ENCODE peak calls at places on chromosomes 5 and 9, in eight cellular contexts. One of them, this sample, is unnamed.

GRCh38 chr5:59097116-59097515 is 514.2 kb downstream of the RAB3C start:
- DNase-seq in H54: no peak
- DNase-seq in bronchial epithelial cell: no peak
- DNase-seq in endothelial cell: no peak
- DNase-seq in ELR: peak; percentile 71
- DNase-seq in sigmoid colon: no peak
- DNase-seq in B cell: no peak
- DNase-seq in stimulated activated CD4-positive, alpha-beta T cell treated with anti-CD3 and anti-CD28 coated beads, Interleukin-1b, Interleukin-23, amount 100 ng/mL, for 1 hour: no peak
- DNase-seq in this sample: no peak

GRCh38 chr5:150542933-150543445 is 35.1 kb downstream of the NDST1 start:
- DNase-seq in H54: no peak
- DNase-seq in bronchial epithelial cell: no peak
- DNase-seq in endothelial cell: no peak
- DNase-seq in ELR: no peak
- DNase-seq in sigmoid colon: no peak
- DNase-seq in B cell: no peak
- DNase-seq in stimulated activated CD4-positive, alpha-beta T cell treated with anti-CD3 and anti-CD28 coated beads, Interleukin-1b, Interleukin-23, amount 100 ng/mL, for 1 hour: no peak
- DNase-seq in this sample: no peak

GRCh38 chr5:56818409-56819026 is 3.2 kb downstream of the MAP3K1 start:
- DNase-seq in H54: no peak
- DNase-seq in bronchial epithelial cell: peak; percentile 37
- DNase-seq in endothelial cell: no peak
- DNase-seq in ELR: peak; percentile 49
- DNase-seq in sigmoid colon: no peak
- DNase-seq in B cell: no peak
- DNase-seq in stimulated activated CD4-positive, alpha-beta T cell treated with anti-CD3 and anti-CD28 coated beads, Interleukin-1b, Interleukin-23, amount 100 ng/mL, for 1 hour: no peak
- DNase-seq in this sample: no peak

GRCh38 chr9:96618209-96619108 is 1.2 kb downstream of the CDC14B start:
- DNase-seq in H54: peak; percentile 96
- DNase-seq in bronchial epithelial cell: peak; percentile 70
- DNase-seq in endothelial cell: peak; percentile 22
- DNase-seq in ELR: peak; percentile 80
- DNase-seq in sigmoid colon: peak; percentile 78
- DNase-seq in B cell: no peak
- DNase-seq in stimulated activated CD4-positive, alpha-beta T cell treated with anti-CD3 and anti-CD28 coated beads, Interleukin-1b, Interleukin-23, amount 100 ng/mL, for 1 hour: no peak
- DNase-seq in this sample: no peak

GRCh38 chr9:124857533-124858162 is 4.1 kb downstream of the RPL35 start:
- DNase-seq in H54: no peak
- DNase-seq in bronchial epithelial cell: no peak
- DNase-seq in endothelial cell: no peak
- DNase-seq in ELR: no peak
- DNase-seq in sigmoid colon: no peak
- DNase-seq in B cell: no peak
- DNase-seq in stimulated activated CD4-positive, alpha-beta T cell treated with anti-CD3 and anti-CD28 coated beads, Interleukin-1b, Interleukin-23, amount 100 ng/mL, for 1 hour: no peak
- DNase-seq in this sample: no peak

GRCh38 chr5:132477784-132478497 is 12.6 kb downstream of the IRF1 start:
- DNase-seq in H54: no peak
- DNase-seq in bronchial epithelial cell: no peak
- DNase-seq in endothelial cell: no peak
- DNase-seq in ELR: no peak
- DNase-seq in sigmoid colon: peak; percentile 60
- DNase-seq in B cell: no peak
- DNase-seq in stimulated activated CD4-positive, alpha-beta T cell treated with anti-CD3 and anti-CD28 coated beads, Interleukin-1b, Interleukin-23, amount 100 ng/mL, for 1 hour: no peak
- DNase-seq in this sample: no peak

GRCh38 chr5:144325532-144325931 is 154.9 kb downstream of the KCTD16 start:
- DNase-seq in H54: no peak
- DNase-seq in bronchial epithelial cell: no peak
- DNase-seq in endothelial cell: no peak
- DNase-seq in ELR: no peak
- DNase-seq in sigmoid colon: no peak
- DNase-seq in B cell: no peak
- DNase-seq in stimulated activated CD4-positive, alpha-beta T cell treated with anti-CD3 and anti-CD28 coated beads, Interleukin-1b, Interleukin-23, amount 100 ng/mL, for 1 hour: no peak
- DNase-seq in this sample: no peak

GRCh38 chr5:115583474-115583873 is 18.8 kb downstream of the TICAM2 start:
- DNase-seq in H54: no peak
- DNase-seq in bronchial epithelial cell: no peak
- DNase-seq in endothelial cell: no peak
- DNase-seq in ELR: peak; percentile 97
- DNase-seq in sigmoid colon: no peak
- DNase-seq in B cell: no peak
- DNase-seq in stimulated activated CD4-positive, alpha-beta T cell treated with anti-CD3 and anti-CD28 coated beads, Interleukin-1b, Interleukin-23, amount 100 ng/mL, for 1 hour: no peak
- DNase-seq in this sample: no peak

GRCh38 chr5:118017536-118017935 is 970.8 kb downstream of the DTWD2 start:
- DNase-seq in H54: no peak
- DNase-seq in bronchial epithelial cell: no peak
- DNase-seq in endothelial cell: no peak
- DNase-seq in ELR: no peak
- DNase-seq in sigmoid colon: no peak
- DNase-seq in B cell: no peak
- DNase-seq in stimulated activated CD4-positive, alpha-beta T cell treated with anti-CD3 and anti-CD28 coated beads, Interleukin-1b, Interleukin-23, amount 100 ng/mL, for 1 hour: no peak
- DNase-seq in this sample: no peak

GRCh38 chr9:128150594-128151342 is 1.5 kb downstream of the LCN2 start:
- DNase-seq in H54: no peak
- DNase-seq in bronchial epithelial cell: no peak
- DNase-seq in endothelial cell: peak; percentile 56
- DNase-seq in ELR: peak; percentile 46
- DNase-seq in sigmoid colon: no peak
- DNase-seq in B cell: no peak
- DNase-seq in stimulated activated CD4-positive, alpha-beta T cell treated with anti-CD3 and anti-CD28 coated beads, Interleukin-1b, Interleukin-23, amount 100 ng/mL, for 1 hour: no peak
- DNase-seq in this sample: no peak

GRCh38 chr5:81656788-81657187 is 94.1 kb downstream of the SSBP2 start:
- DNase-seq in H54: no peak
- DNase-seq in bronchial epithelial cell: no peak
- DNase-seq in endothelial cell: no peak
- DNase-seq in ELR: no peak
- DNase-seq in sigmoid colon: no peak
- DNase-seq in B cell: no peak
- DNase-seq in stimulated activated CD4-positive, alpha-beta T cell treated with anti-CD3 and anti-CD28 coated beads, Interleukin-1b, Interleukin-23, amount 100 ng/mL, for 1 hour: no peak
- DNase-seq in this sample: no peak

GRCh38 chr9:96660693-96661248 is 5.7 kb upstream of the PRXL2C start:
- DNase-seq in H54: no peak
- DNase-seq in bronchial epithelial cell: no peak
- DNase-seq in endothelial cell: no peak
- DNase-seq in ELR: no peak
- DNase-seq in sigmoid colon: no peak
- DNase-seq in B cell: no peak
- DNase-seq in stimulated activated CD4-positive, alpha-beta T cell treated with anti-CD3 and anti-CD28 coated beads, Interleukin-1b, Interleukin-23, amount 100 ng/mL, for 1 hour: no peak
- DNase-seq in this sample: no peak

GRCh38 chr5:179801304-179802206 is 5.1 kb downstream of the MGAT4B start:
- DNase-seq in H54: no peak
- DNase-seq in bronchial epithelial cell: peak; percentile 33
- DNase-seq in endothelial cell: peak; percentile 78
- DNase-seq in ELR: peak; percentile 21
- DNase-seq in sigmoid colon: peak; percentile 91
- DNase-seq in B cell: peak; percentile 83
- DNase-seq in stimulated activated CD4-positive, alpha-beta T cell treated with anti-CD3 and anti-CD28 coated beads, Interleukin-1b, Interleukin-23, amount 100 ng/mL, for 1 hour: peak; percentile 83
- DNase-seq in this sample: no peak

GRCh38 chr5:41510176-41510831 is at the start of gene PLCXD3:
- DNase-seq in H54: no peak
- DNase-seq in bronchial epithelial cell: peak; percentile 8
- DNase-seq in endothelial cell: no peak
- DNase-seq in ELR: no peak
- DNase-seq in sigmoid colon: peak; percentile 60
- DNase-seq in B cell: no peak
- DNase-seq in stimulated activated CD4-positive, alpha-beta T cell treated with anti-CD3 and anti-CD28 coated beads, Interleukin-1b, Interleukin-23, amount 100 ng/mL, for 1 hour: no peak
- DNase-seq in this sample: no peak

GRCh38 chr5:151146003-151146524 is 11.5 kb downstream of the ANXA6 start:
- DNase-seq in H54: no peak
- DNase-seq in bronchial epithelial cell: no peak
- DNase-seq in endothelial cell: no peak
- DNase-seq in ELR: no peak
- DNase-seq in sigmoid colon: no peak
- DNase-seq in B cell: no peak
- DNase-seq in stimulated activated CD4-positive, alpha-beta T cell treated with anti-CD3 and anti-CD28 coated beads, Interleukin-1b, Interleukin-23, amount 100 ng/mL, for 1 hour: no peak
- DNase-seq in this sample: no peak